ENCODE peak calls at places on chromosome 3, in nine cellular contexts. W is A549, B is sigmoid colon, L is ovary, P is esophagus muscularis mucosa, N is upper lobe of left lung, Q is tibial nerve, V is suprapubic skin, O is transverse colon. E is an unnamed sample.

GRCh38 chr3:163811996-163812395 is 1266.3 kb downstream of the SI start:
- DNase-seq in W (no peak), P (no peak), B (no peak), L (no peak), V (no peak), O (no peak), Q (no peak), N (no peak), E (no peak)

GRCh38 chr3:79140718-79141117 is 627.1 kb downstream of the ROBO1 start:
- DNase-seq in P (no peak), O (no peak), L (no peak), N (no peak), B (no peak), Q (no peak), W (no peak), V (no peak), E (no peak)

GRCh38 chr3:12919205-12919604 is 77.8 kb upstream of the RPL32 start:
- DNase-seq in V (no peak), Q (no peak), P (no peak), O (no peak), W (no peak), N (peak; percentile 51), L (no peak), B (no peak), E (no peak)

GRCh38 chr3:138241061-138241460 is 54.0 kb downstream of the ARMC8 start:
- DNase-seq in W (no peak), P (no peak), O (no peak), N (no peak), Q (no peak), V (no peak), L (no peak), B (no peak), E (no peak)

GRCh38 chr3:149667576-149667975 is 9.8 kb upstream of the WWTR1 start:
- DNase-seq in Q (no peak), P (no peak), N (no peak), O (no peak), B (no peak), L (no peak), V (no peak), W (no peak), E (no peak)

GRCh38 chr3:182067423-182067822 is 355.7 kb downstream of the SOX2 start:
- DNase-seq in W (no peak), B (no peak), O (no peak), L (no peak), N (no peak), V (no peak), P (no peak), Q (no peak), E (no peak)

GRCh38 chr3:187400756-187401155 is 32.6 kb downstream of the RTP4 start:
- DNase-seq in P (no peak), W (no peak), N (no peak), O (no peak), L (no peak), Q (no peak), V (no peak), B (no peak), E (no peak)

GRCh38 chr3:185756477-185756876 is 68.4 kb downstream of the IGF2BP2 start:
- DNase-seq in O (no peak), Q (no peak), P (no peak), V (no peak), W (no peak), L (no peak), B (no peak), N (no peak), E (no peak)

GRCh38 chr3:69081583-69082262 is 1.6 kb upstream of the UBA3 start:
- DNase-seq in W (no peak), B (no peak), N (no peak), V (no peak), Q (no peak), P (no peak), L (no peak), O (no peak), E (no peak)

GRCh38 chr3:12509466-12509865 is 25.2 kb downstream of the TSEN2 start:
- DNase-seq in P (no peak), O (no peak), B (no peak), Q (no peak), V (no peak), W (no peak), L (no peak), N (no peak), E (no peak)

GRCh38 chr3:185943363-185944106 is 5.7 kb upstream of the TRA2B start:
- DNase-seq in Q (peak; percentile 77), W (peak; percentile 62), B (peak; percentile 92), O (peak; percentile 92), V (peak; percentile 90), L (peak; percentile 76), N (no peak), P (peak; percentile 97), E (peak; percentile 85)

GRCh38 chr3:53072653-53073552 is 27.0 kb upstream of the SFMBT1 start:
- DNase-seq in O (peak; percentile 90), Q (peak; percentile 72), N (peak; percentile 94), L (peak; percentile 83), V (peak; percentile 93), W (peak; percentile 60), B (peak; percentile 87), P (peak; percentile 95), E (peak; percentile 86)

GRCh38 chr3:17195192-17195611 is 310.4 kb downstream of the PLCL2 start:
- DNase-seq in N (no peak), O (peak; percentile 26), W (no peak), P (no peak), B (no peak), Q (no peak), V (no peak), L (no peak), E (no peak)
- TF ChIP-seq POLR2A in N (no peak), O (no peak), W (no peak), P (no peak), B (no peak), Q (no peak), V (no peak), L (no peak), E (no peak)

DNA sequence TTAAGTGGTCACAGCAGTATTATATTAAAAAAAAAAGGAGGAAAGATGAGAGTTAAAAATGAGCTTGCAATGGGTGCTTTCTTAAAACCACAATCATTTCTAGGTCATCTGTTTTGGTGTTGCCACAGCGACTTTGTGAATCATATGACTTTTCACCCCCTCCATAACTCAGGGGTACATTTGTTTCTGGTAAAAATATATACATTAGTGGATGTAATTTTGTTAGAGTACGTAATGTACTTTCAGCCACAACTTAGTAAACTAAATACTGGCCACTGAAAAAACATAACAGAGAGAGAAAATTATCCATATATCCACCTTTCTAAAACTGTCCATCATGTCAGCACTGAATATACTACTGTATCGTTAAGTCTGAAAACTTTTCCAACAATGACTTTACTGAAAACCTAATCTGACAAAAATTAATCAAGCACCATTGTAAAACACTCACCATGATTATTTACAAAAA is 3.4 kb downstream of the ANKRD28 start:
- DNase-seq in V (no peak), O (no peak), Q (no peak), W (no peak), B (no peak), N (no peak), L (no peak), P (no peak), E (no peak)
- TF ChIP-seq EP300 in V (no peak), O (no peak), Q (peak; percentile 9), W (no peak), B (no peak), N (no peak), L (no peak), P (no peak), E (no peak)

GRCh38 chr3:172519740-172520139 is 3.5 kb downstream of the TNFSF10 start:
- DNase-seq in V (no peak), O (no peak), N (no peak), L (no peak), W (no peak), P (no peak), Q (no peak), B (no peak), E (no peak)

GRCh38 chr3:172525116-172525613 is 1.9 kb upstream of the TNFSF10 start:
- DNase-seq in N (no peak), P (no peak), O (no peak), W (no peak), V (no peak), B (no peak), Q (no peak), L (no peak), E (no peak)

GRCh38 chr3:172520332-172520831 is 2.8 kb downstream of the TNFSF10 start:
- DNase-seq in O (no peak), P (no peak), B (no peak), Q (no peak), N (no peak), W (no peak), V (no peak), L (no peak), E (no peak)

GRCh38 chr3:172524611-172525010 is 1.4 kb upstream of the TNFSF10 start:
- DNase-seq in N (no peak), W (no peak), P (no peak), V (no peak), B (no peak), L (no peak), Q (no peak), O (no peak), E (no peak)

GRCh38 chr3:172522871-172523818 is at the start of gene TNFSF10:
- DNase-seq in L (peak; percentile 61), N (no peak), O (peak; percentile 87), W (no peak), B (peak; percentile 82), V (peak; percentile 83), Q (peak; percentile 45), P (peak; percentile 94), E (peak; percentile 77)
- TF ChIP-seq POLR2A in L (peak; percentile 34), N (peak; percentile 90), O (peak; percentile 97), W (no peak), B (peak; percentile 70), V (no peak), Q (no peak), P (peak; percentile 31), E (no peak)

DNA sequence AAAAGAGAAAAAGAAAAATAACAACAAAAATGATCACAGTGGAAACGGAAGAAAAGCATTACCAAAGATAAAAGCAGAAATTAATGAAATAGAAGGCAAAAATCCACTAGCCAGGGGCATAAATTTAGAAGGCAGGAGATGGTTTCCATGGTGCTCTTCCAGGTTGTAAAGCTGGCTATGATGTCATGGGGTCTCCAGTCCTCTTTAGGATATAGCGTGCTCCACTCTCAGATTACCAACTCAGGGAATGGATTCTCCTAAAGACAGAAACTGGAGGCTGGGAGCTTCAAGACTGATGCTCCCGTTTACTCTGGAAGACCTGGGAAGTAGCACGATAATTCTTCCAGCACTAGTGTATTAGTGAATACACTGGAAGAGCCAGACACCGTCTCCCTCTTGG is 10.9 kb upstream of the ULK4 start:
- DNase-seq in V (no peak), L (no peak), B (no peak), Q (no peak), N (no peak), W (no peak), P (no peak), O (no peak), E (no peak)
- TF ChIP-seq EP300 in V (no peak), L (no peak), B (no peak), Q (no peak), N (no peak), W (no peak), P (no peak), O (no peak), E (no peak)